ENCODE peak calls at places on chromosome 7, in seven cellular contexts. S, R, U, G, W, H and I are unnamed samples.
A peak's percentile ranks its signal among the peaks of the same experiment; 100 is the strongest.

GRCh38 chr7:98573816-98574215 is 43.3 kb upstream of the NPTX2 start:
- DNase-seq in G (no peak), R (no peak), H (no peak), U (no peak), W (no peak), S (no peak), I (no peak)

GRCh38 chr7:131459256-131459655 is 97.2 kb downstream of the PODXL start:
- DNase-seq in U (no peak), W (no peak), S (no peak), R (no peak), H (no peak), G (no peak), I (no peak)

GRCh38 chr7:111238891-111239290 is 148.0 kb downstream of the LRRN3 start:
- DNase-seq in S (no peak), U (no peak), W (no peak), H (no peak), G (no peak), R (no peak), I (no peak)

GRCh38 chr7:22482476-22482875 is 17.5 kb downstream of the STEAP1B start:
- DNase-seq in G (no peak), W (no peak), U (no peak), S (no peak), R (no peak), H (no peak), I (no peak)

GRCh38 chr7:28410628-28411578 is 1.4 kb upstream of the CREB5 start:
- DNase-seq in U (no peak), S (peak; percentile 43), R (peak; percentile 68), W (no peak), G (peak; percentile 34), H (no peak), I (peak; percentile 55)

GRCh38 chr7:150716368-150716767 is at the start of gene GIMAP1:
- DNase-seq in H (peak; percentile 82), W (no peak), S (no peak), G (no peak), R (peak; percentile 58), U (no peak), I (no peak)

GRCh38 chr7:156234666-156235494 is 405.7 kb upstream of the RNF32 start:
- DNase-seq in H (no peak), S (peak; percentile 21), G (no peak), R (no peak), U (no peak), W (no peak), I (no peak)

GRCh38 chr7:135420786-135421185 is 89.1 kb downstream of the CNOT4 start:
- DNase-seq in H (no peak), R (no peak), G (no peak), S (no peak), U (no peak), W (no peak), I (no peak)

GRCh38 chr7:97116308-97116707 is 1.2 kb upstream of the SDHAF3 start:
- DNase-seq in H (no peak), U (no peak), G (no peak), S (no peak), W (no peak), R (no peak), I (no peak)

GRCh38 chr7:25968205-25968993 is 183.6 kb upstream of the NFE2L3 start:
- DNase-seq in G (peak; percentile 67), R (no peak), W (no peak), H (peak; percentile 81), U (no peak), S (no peak), I (no peak)

GRCh38 chr7:2927592-2927991 is 83.5 kb upstream of the GNA12 start:
- DNase-seq in U (no peak), G (no peak), H (peak; percentile 36), S (no peak), W (no peak), R (peak; percentile 12), I (no peak)

GRCh38 chr7:100598425-100598824 is 3.7 kb upstream of the PCOLCE start:
- DNase-seq in G (no peak), R (no peak), H (no peak), U (no peak), S (no peak), W (no peak), I (no peak)

GRCh38 chr7:75928600-75928939 is 13.6 kb downstream of the POR start:
- DNase-seq in G (no peak), H (no peak), W (no peak), R (no peak), U (no peak), S (no peak), I (no peak)

GRCh38 chr7:192701-193536 is 548 bp downstream of the FAM20C start:
- DNase-seq in S (no peak), U (no peak), H (no peak), G (no peak), W (no peak), R (no peak), I (no peak)